ENCODE peak calls at places on chromosomes 3 and 15, in six cellular contexts. V, L, K, Q, X and E are unnamed samples.

GRCh38 chr15:92078270-92078669 is 224.8 kb downstream of the SLCO3A1 start:
- DNase-seq in L (no peak), X (no peak), Q (no peak), V (no peak), K (no peak), E (no peak)

GRCh38 chr15:61661791-61662190 is 398.5 kb downstream of the VPS13C start:
- DNase-seq in X (no peak), V (peak; percentile 67), L (no peak), K (no peak), Q (no peak), E (no peak)

GRCh38 chr15:82177291-82178010 is 85.1 kb downstream of the EFL1 start:
- DNase-seq in V (peak; percentile 82), K (no peak), Q (no peak), L (no peak), X (no peak), E (no peak)

GRCh38 chr15:43187544-43188155 is 2.4 kb downstream of the CCNDBP1 start:
- DNase-seq in K (no peak), Q (peak; percentile 57), V (peak; percentile 70), X (no peak), L (no peak), E (no peak)

GRCh38 chr3:177281292-177281942 is 84.1 kb upstream of the TBL1XR1 start:
- DNase-seq in Q (no peak), K (no peak), V (no peak), L (no peak), X (no peak), E (no peak)

GRCh38 chr15:66084704-66085103 is 168.8 kb downstream of the MEGF11 start:
- DNase-seq in K (no peak), X (no peak), V (no peak), Q (no peak), L (peak; percentile 14), E (no peak)

GRCh38 chr3:10116138-10116460 is 624 bp downstream of the BRK1 start:
- DNase-seq in K (no peak), Q (peak; percentile 25), V (peak; percentile 60), L (no peak), X (no peak), E (no peak)

GRCh38 chr3:179446501-179446900 is 4.8 kb downstream of the GNB4 start:
- DNase-seq in K (no peak), L (no peak), X (no peak), V (peak; percentile 43), Q (no peak), E (no peak)

GRCh38 chr3:78814893-78815562 is 952.8 kb downstream of the ROBO1 start:
- DNase-seq in L (no peak), K (no peak), V (no peak), X (no peak), Q (no peak), E (no peak)

GRCh38 chr3:76177650-76178049 is 392.3 kb upstream of the ZNF717 start:
- DNase-seq in X (no peak), K (no peak), Q (no peak), L (no peak), V (no peak), E (no peak)

GRCh38 chr15:84631706-84632272 is 22.3 kb downstream of the WDR73 start:
- DNase-seq in X (no peak), Q (no peak), L (no peak), V (peak; percentile 39), K (no peak), E (no peak)

GRCh38 chr3:190127797-190128196 is 7.1 kb upstream of the P3H2 start:
- DNase-seq in Q (no peak), K (no peak), L (no peak), X (no peak), V (no peak), E (no peak)

GRCh38 chr15:48592221-48592731 is 53.2 kb downstream of the FBN1 start:
- DNase-seq in Q (no peak), X (no peak), L (no peak), V (peak; percentile 94), K (no peak), E (no peak)

GRCh38 chr3:150409527-150410310 is 1.6 kb downstream of the TSC22D2 start:
- DNase-seq in K (peak; percentile 82), X (peak; percentile 79), L (peak; percentile 92), V (peak; percentile 61), Q (peak; percentile 81), E (peak; percentile 79)

GRCh38 chr3:190076601-190077444 is 43.9 kb downstream of the P3H2 start:
- DNase-seq in K (no peak), Q (no peak), L (peak; percentile 55), X (no peak), V (peak; percentile 96), E (no peak)

GRCh38 chr3:23706116-23706515 is 99.6 kb upstream of the UBE2E1 start:
- DNase-seq in X (no peak), K (no peak), V (peak; percentile 46), Q (no peak), L (no peak), E (no peak)

GRCh38 chr3:42518800-42519567 is 16.5 kb downstream of the VIPR1 start:
- DNase-seq in Q (no peak), X (no peak), L (peak; percentile 44), K (no peak), V (no peak), E (no peak)

GRCh38 chr15:81809543-81809942 is 236.3 kb downstream of the MEX3B start:
- DNase-seq in K (no peak), V (peak; percentile 3), X (no peak), Q (no peak), L (no peak), E (peak; percentile 18)

DNA sequence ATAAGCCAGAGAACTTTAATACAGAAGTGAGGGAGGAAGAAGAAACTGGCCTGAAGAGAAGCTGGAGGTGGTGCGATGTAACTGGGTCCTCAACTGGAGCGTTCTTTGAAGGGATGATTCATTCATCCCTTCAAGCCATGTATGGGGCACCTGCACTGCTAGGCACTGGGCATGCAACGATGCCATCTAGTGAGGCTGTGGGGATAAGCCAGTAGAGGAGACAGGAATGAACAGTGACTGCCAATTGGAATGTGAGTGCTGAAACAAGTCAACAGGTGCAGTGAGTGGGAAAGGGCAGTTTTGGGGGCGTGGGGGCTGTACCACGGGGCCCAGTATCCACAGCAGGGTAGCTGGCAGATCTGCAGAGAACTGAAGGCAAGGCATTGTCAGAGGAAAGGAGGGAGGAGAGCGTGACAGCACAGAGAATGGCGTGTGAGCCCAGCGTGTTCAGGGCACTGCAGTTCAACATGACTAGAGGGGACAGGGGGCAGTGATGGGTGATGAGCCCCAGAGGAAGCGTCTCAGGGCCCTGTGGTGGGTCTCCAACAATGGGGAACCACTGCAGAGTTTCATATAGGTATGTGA is 3.8 kb upstream of the KIF23 start:
- DNase-seq in X (peak; percentile 19), L (no peak), K (no peak), V (no peak), Q (no peak), E (no peak)
- TF ChIP-seq CTCF in X (peak; percentile 35), L (peak; percentile 35), K (no peak), V (peak; percentile 28), Q (no peak), E (no peak)

DNA sequence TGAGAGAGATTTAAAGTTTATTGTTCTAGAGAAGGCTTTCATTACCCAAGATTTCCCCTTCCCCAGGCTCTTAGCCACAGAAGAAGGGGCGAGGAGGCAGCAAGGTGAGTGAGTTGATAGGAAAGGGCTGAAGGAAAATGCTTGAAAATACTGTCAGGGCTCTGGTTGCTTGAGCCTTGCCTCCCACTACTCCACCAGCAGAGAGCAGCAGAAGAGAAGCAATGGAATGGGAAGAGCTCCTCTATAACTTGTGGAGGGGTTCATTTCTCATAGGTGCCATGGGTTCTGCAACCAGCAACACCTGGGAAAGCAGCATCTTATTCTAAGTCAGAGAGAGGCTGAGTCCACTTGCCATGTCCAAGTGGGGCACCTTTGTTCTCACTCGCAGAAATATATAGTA is 184.0 kb upstream of the CNTN6 start:
- DNase-seq in K (no peak), X (no peak), Q (no peak), V (no peak), L (no peak), E (peak; percentile 32)
- TF ChIP-seq CTCF in K (no peak), X (no peak), Q (no peak), V (no peak), L (peak; percentile 3), E (peak; percentile 27)

GRCh38 chr3:33377489-33377888 is 62.7 kb downstream of the UBP1 start:
- DNase-seq in X (no peak), K (no peak), V (no peak), Q (no peak), L (no peak), E (no peak)
- TF ChIP-seq CTCF in X (peak; percentile 21), K (no peak), V (no peak), Q (no peak), L (no peak), E (no peak)

GRCh38 chr15:80246425-80246894 is 5.6 kb downstream of the CTXND1 start:
- DNase-seq in Q (no peak), X (no peak), L (no peak), K (no peak), V (no peak), E (no peak)

GRCh38 chr15:80242802-80243201 is 9.2 kb downstream of the CTXND1 start:
- DNase-seq in X (no peak), Q (no peak), K (no peak), V (no peak), L (no peak), E (no peak)

GRCh38 chr15:80241508-80241907 is 10.5 kb downstream of the CTXND1 start:
- DNase-seq in Q (no peak), L (no peak), V (no peak), X (no peak), K (no peak), E (no peak)

GRCh38 chr15:80240261-80240660 is 11.8 kb downstream of the CTXND1 start:
- DNase-seq in V (no peak), X (no peak), K (no peak), Q (no peak), L (no peak), E (no peak)

GRCh38 chr15:80242132-80242769 is 9.8 kb downstream of the CTXND1 start:
- DNase-seq in V (peak; percentile 31), X (no peak), L (no peak), K (peak; percentile 12), Q (peak; percentile 58), E (peak; percentile 50)
- TF ChIP-seq CTCF in V (peak; percentile 74), X (peak; percentile 89), L (peak; percentile 29), K (peak; percentile 25), Q (peak; percentile 69), E (peak; percentile 53)

GRCh38 chr15:35206060-35206675 is 121.1 kb upstream of the NANOGP8 start:
- DNase-seq in Q (peak; percentile 12), V (peak; percentile 49), K (no peak), X (no peak), L (no peak), E (no peak)
- TF ChIP-seq CTCF in Q (peak; percentile 41), V (peak; percentile 76), K (no peak), X (peak; percentile 69), L (no peak), E (peak; percentile 73)